ENCODE peak calls at places on chromosomes 13 and 19, in nine cellular contexts. A is hepatocyte, M is HCT116, B is PC-9, G is GM23248, C is MM.1S, D is Karpas-422, H is OCI-LY7, N is GM23338. I is an unnamed sample.

GRCh38 chr13:96696501-96696900 is 297.8 kb downstream of the OXGR1 start:
- DNase-seq in A (no peak), M (no peak), B (no peak), G (no peak), C (no peak), D (no peak), H (no peak), N (no peak), I (no peak)

GRCh38 chr19:1848399-1849131 is at the start of gene REXO1:
- DNase-seq in A (peak; percentile 97), M (peak; percentile 88), B (peak; percentile 93), G (peak; percentile 90), C (peak; percentile 99), D (peak; percentile 99), H (peak; percentile 96), N (peak; percentile 97), I (peak; percentile 95)

GRCh38 chr13:45242070-45242469 is 41.2 kb upstream of the KCTD4 start:
- DNase-seq in A (no peak), M (peak; percentile 15), B (peak; percentile 23), G (peak; percentile 62), C (no peak), D (no peak), H (no peak), N (no peak), I (peak; percentile 12)

GRCh38 chr19:36488816-36489138 is 584 bp downstream of the ZNF566 start:
- DNase-seq in A (peak; percentile 40), M (peak; percentile 13), B (no peak), G (no peak), C (no peak), D (peak; percentile 83), H (peak; percentile 63), N (no peak), I (peak; percentile 12)

GRCh38 chr19:10514211-10515145 is 2.8 kb downstream of the S1PR5 start:
- DNase-seq in A (peak; percentile 17), M (no peak), B (no peak), G (peak; percentile 27), C (no peak), D (peak; percentile 1), H (no peak), N (peak; percentile 85), I (no peak)

GRCh38 chr13:77235456-77236022 is 91.4 kb downstream of the MYCBP2 start:
- DNase-seq in A (no peak), M (no peak), B (no peak), G (no peak), C (no peak), D (no peak), H (no peak), N (no peak), I (no peak)

GRCh38 chr13:80276371-80277289 is 64.3 kb downstream of the SPRY2 start:
- DNase-seq in A (no peak), M (no peak), B (peak; percentile 31), G (peak; percentile 27), C (no peak), D (no peak), H (no peak), N (peak; percentile 53), I (peak; percentile 9)

GRCh38 chr19:48806818-48807589 is 3.8 kb downstream of the BCAT2 start:
- DNase-seq in A (peak; percentile 87), M (no peak), B (no peak), G (peak; percentile 73), C (no peak), D (peak; percentile 91), H (peak; percentile 73), N (peak; percentile 68), I (peak; percentile 37)

GRCh38 chr13:99991013-99991805 is 9.6 kb downstream of the ZIC2 start:
- DNase-seq in A (no peak), M (no peak), B (no peak), G (no peak), C (no peak), D (no peak), H (no peak), N (peak; percentile 68), I (no peak)

GRCh38 chr19:33390120-33390907 is 16.8 kb downstream of the CEBPG start:
- DNase-seq in A (no peak), M (no peak), B (no peak), G (no peak), C (no peak), D (no peak), H (no peak), N (no peak), I (no peak)

GRCh38 chr19:47644743-47645499 is 36.0 kb downstream of the BICRA start:
- DNase-seq in A (no peak), M (no peak), B (no peak), G (no peak), C (no peak), D (no peak), H (no peak), N (no peak), I (no peak)

GRCh38 chr13:23584275-23584674 is 14.1 kb downstream of the TNFRSF19 start:
- DNase-seq in A (no peak), M (no peak), B (no peak), G (no peak), C (no peak), D (no peak), H (no peak), N (no peak), I (no peak)

GRCh38 chr13:23578411-23579071 is 8.3 kb downstream of the TNFRSF19 start:
- DNase-seq in A (peak; percentile 90), M (no peak), B (peak; percentile 55), G (peak; percentile 88), C (peak; percentile 67), D (no peak), H (peak; percentile 63), N (peak; percentile 74), I (peak; percentile 72)

GRCh38 chr13:23579072-23579885 is 9.1 kb downstream of the TNFRSF19 start:
- DNase-seq in A (peak; percentile 97), M (peak; percentile 54), B (peak; percentile 83), G (peak; percentile 95), C (peak; percentile 74), D (peak; percentile 44), H (peak; percentile 75), N (peak; percentile 92), I (peak; percentile 89)

GRCh38 chr13:23583491-23583890 is 13.3 kb downstream of the TNFRSF19 start:
- DNase-seq in A (no peak), M (no peak), B (no peak), G (no peak), C (no peak), D (no peak), H (no peak), N (no peak), I (no peak)

DNA sequence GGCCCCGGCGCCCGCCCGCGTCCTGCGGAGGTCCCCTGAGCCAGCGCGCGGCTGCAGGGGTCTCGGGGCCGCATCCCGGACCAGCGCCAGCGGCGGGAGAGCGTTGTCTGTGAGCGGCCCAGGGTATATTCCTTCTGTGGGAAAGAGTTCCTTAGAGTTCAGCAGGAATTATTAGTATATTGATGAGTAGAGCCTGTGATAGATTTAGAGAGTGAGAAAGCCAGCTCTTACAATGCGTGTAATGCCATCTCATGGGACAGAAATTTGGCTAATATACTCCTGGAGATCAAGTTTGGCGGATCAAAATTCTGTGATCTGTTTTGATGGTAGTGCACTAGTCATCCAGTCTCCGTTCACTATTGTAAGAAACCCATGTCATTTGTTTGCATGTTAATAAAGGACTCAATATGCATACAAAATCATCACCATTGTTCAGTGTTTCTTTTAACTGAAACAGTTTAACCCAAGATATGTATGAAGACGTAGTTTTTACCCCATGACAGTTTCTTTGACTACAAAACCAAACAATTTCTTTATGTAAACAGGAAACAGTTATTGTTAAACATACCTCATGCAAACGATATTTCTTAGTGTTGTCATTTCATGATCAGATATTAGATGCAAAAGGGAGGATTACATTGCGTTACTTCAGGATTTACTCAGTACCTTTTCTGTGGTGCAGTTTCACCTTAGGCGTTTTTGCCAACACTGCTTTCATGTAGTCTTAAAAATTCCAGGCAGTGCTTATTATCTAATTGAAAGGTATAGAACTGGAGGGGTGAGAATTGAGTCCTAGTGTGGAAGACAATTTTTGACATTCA is 9.9 kb downstream of the TNFRSF19 start:
- DNase-seq in A (no peak), M (no peak), B (no peak), G (peak; percentile 50), C (no peak), D (no peak), H (no peak), N (peak; percentile 46), I (peak; percentile 24)
- H3K9me2 ChIP-seq in A (no peaks in the 10 kb centered on the region), M (no peaks in the 10 kb centered on the region), B (no peaks in the 10 kb centered on the region), G (no peaks in the 10 kb centered on the region), C (no peaks in the 10 kb centered on the region), D (no peaks in the 10 kb centered on the region), H (no peaks in the 10 kb centered on the region), N (no peaks in the 10 kb centered on the region), I (no peaks in the 10 kb centered on the region)

GRCh38 chr13:49020940-49021548 is 45.3 kb downstream of the FNDC3A start:
- DNase-seq in A (no peak), M (no peak), B (no peak), G (peak; percentile 12), C (no peak), D (peak; percentile 10), H (no peak), N (peak; percentile 69), I (no peak)
- H3K9me2 ChIP-seq in A (no peaks in the 10 kb centered on the region), M (no peaks in the 10 kb centered on the region), B (no peaks in the 10 kb centered on the region), G (no peaks in the 10 kb centered on the region), C (no peaks in the 10 kb centered on the region), D (no peaks in the 10 kb centered on the region), H (no peaks in the 10 kb centered on the region), N (no peaks in the 10 kb centered on the region), I (no peaks in the 10 kb centered on the region)

DNA sequence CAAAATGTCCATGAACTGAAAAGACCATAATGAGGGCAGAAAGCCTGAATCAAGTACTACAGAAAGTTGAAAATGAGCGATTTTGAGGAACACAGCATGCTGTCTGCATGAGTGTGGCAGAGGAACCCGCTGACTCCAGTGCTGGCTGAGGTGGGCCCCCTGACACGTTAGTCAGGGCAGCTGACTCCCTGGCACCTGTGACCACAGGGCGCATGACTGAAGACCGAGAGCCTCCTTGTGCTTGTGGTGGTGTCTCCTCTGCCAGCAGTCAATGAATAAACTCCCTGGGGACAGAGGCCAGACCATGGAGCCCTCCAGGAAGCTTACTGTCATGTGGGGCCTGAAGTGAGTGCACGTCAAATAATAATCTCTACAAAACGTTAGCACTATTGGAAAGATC is 38.4 kb upstream of the VSTM2B start:
- DNase-seq in A (no peak), M (no peak), B (no peak), G (no peak), C (no peak), D (no peak), H (peak; percentile 3), N (no peak), I (no peak)
- H3K9me2 ChIP-seq in A (no peaks in the 10 kb centered on the region), M (no peaks in the 10 kb centered on the region), B (no peaks in the 10 kb centered on the region), G (no peaks in the 10 kb centered on the region), C (no peaks in the 10 kb centered on the region), D (no peaks in the 10 kb centered on the region), H (no peaks in the 10 kb centered on the region), N (no peaks in the 10 kb centered on the region), I (no peaks in the 10 kb centered on the region)

DNA sequence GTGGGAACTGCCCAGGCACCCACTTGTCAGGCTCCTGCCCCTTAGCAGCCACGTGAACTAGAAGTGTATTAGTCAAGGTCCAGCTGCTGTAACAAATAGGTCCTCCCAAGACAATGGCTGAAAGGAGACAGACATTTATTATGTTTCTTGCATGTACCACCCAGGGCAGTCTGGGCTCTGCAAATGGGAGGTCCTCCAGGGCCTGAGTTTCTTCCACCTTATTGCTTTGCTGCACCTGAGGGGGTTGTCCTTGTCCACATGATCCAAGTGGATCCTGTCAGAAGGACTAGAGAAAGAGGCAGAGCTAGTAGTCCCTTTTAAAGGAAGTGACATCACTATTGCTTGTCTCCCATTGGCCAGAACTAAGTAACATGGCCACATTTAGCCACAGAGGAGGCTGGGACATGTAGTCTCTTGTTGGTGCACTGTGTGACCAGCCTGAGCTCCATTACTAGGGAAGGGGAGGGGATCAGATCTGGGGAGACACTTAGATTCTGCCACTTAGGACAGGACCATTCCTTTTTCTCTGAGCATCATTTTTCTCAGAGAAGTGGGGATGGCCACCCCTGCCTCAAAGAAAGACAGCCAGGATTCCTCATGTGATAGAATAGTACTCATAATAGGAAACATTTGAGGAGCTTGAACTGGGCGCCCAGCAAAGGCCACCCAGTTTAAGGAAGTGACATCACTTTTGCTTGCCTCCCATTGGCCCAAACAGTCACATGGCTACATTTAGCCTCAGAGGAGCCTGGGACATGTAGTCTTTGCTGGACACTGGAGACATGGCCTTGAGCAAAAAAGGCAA is 15.1 kb downstream of the CC2D1A start:
- DNase-seq in A (no peak), M (peak; percentile 39), B (no peak), G (peak; percentile 73), C (peak; percentile 40), D (peak; percentile 90), H (peak; percentile 85), N (peak; percentile 76), I (peak; percentile 60)
- H3K9me2 ChIP-seq in A (no peaks in the 10 kb centered on the region), M (no peaks in the 10 kb centered on the region), B (no peaks in the 10 kb centered on the region), G (no peaks in the 10 kb centered on the region), C (no peaks in the 10 kb centered on the region), D (no peaks in the 10 kb centered on the region), H (no peaks in the 10 kb centered on the region), N (no peaks in the 10 kb centered on the region), I (no peaks in the 10 kb centered on the region)

I was measured in PC-3.